ENCODE peak calls at places on chromosomes 2 and 18, in seven cellular contexts. Z is K562, Q is GM23248, F is PC-3, L is PC-9, O is GM23338, I is hepatocyte. G is an unnamed sample.

GRCh38 chr2:233464531-233465240 is 101.9 kb downstream of the USP40 start:
- DNase-seq in F (no peak), O (no peak), Q (no peak), Z (no peak), I (no peak), L (no peak), G (no peak)

GRCh38 chr2:62016957-62017356 is 111.5 kb downstream of the COMMD1 start:
- DNase-seq in Z (no peak), I (no peak), Q (no peak), O (no peak), F (no peak), L (no peak), G (no peak)

GRCh38 chr18:63447066-63447465 is 24.8 kb upstream of the VPS4B start:
- DNase-seq in O (no peak), F (no peak), I (no peak), L (no peak), Q (no peak), Z (no peak), G (no peak)

GRCh38 chr2:227180286-227180685 is 15.9 kb downstream of the COL4A3 start:
- DNase-seq in I (no peak), Q (no peak), Z (no peak), L (no peak), O (peak; percentile 9), F (no peak), G (no peak)

GRCh38 chr2:101958071-101958470 is 33.7 kb upstream of the IL1R2 start:
- DNase-seq in I (no peak), L (no peak), Z (no peak), Q (peak; percentile 88), F (peak; percentile 28), O (no peak), G (no peak)

GRCh38 chr2:72090781-72091482 is 56.7 kb downstream of the CYP26B1 start:
- DNase-seq in I (no peak), O (no peak), L (no peak), F (no peak), Z (no peak), Q (no peak), G (no peak)

GRCh38 chr18:48621240-48621639 is 82.4 kb downstream of the CTIF start:
- DNase-seq in Q (peak; percentile 92), F (peak; percentile 11), I (peak; percentile 38), L (no peak), Z (no peak), O (no peak), G (no peak)

GRCh38 chr2:240291337-240291751 is 144.1 kb upstream of the GPC1 start:
- DNase-seq in I (no peak), L (no peak), O (no peak), Z (no peak), F (no peak), Q (no peak), G (no peak)

GRCh38 chr18:62177271-62177670 is 9.6 kb downstream of the PIGN start:
- DNase-seq in F (no peak), I (no peak), Z (no peak), O (no peak), L (no peak), Q (no peak), G (no peak)

GRCh38 chr2:176121377-176122111 is 975 bp upstream of the HOXD9 start:
- DNase-seq in O (no peak), Z (no peak), I (no peak), L (no peak), F (no peak), Q (no peak), G (no peak)

GRCh38 chr2:226690471-226691024 is 109.1 kb downstream of the IRS1 start:
- DNase-seq in Z (no peak), F (no peak), Q (peak; percentile 10), I (no peak), L (no peak), O (no peak), G (no peak)

GRCh38 chr2:219603784-219604183 is 6.1 kb downstream of the STK11IP start:
- DNase-seq in Q (no peak), O (no peak), L (no peak), Z (no peak), F (no peak), I (no peak), G (no peak)

GRCh38 chr18:70459251-70459650 is 170.4 kb downstream of the SOCS6 start:
- DNase-seq in L (no peak), O (no peak), Z (no peak), I (no peak), Q (no peak), F (no peak), G (no peak)

GRCh38 chr2:203732072-203732952 is 25.9 kb downstream of the CD28 start:
- DNase-seq in Q (no peak), O (no peak), F (no peak), Z (no peak), I (no peak), L (no peak), G (no peak)

GRCh38 chr2:68741238-68741637 is 6.6 kb downstream of the ARHGAP25 start:
- DNase-seq in L (no peak), O (no peak), I (no peak), F (no peak), Q (no peak), Z (no peak), G (no peak)

GRCh38 chr2:221504905-221505304 is 67.2 kb downstream of the EPHA4 start:
- DNase-seq in O (no peak), L (no peak), Z (no peak), F (no peak), Q (no peak), I (no peak), G (no peak)

GRCh38 chr18:57431512-57432080 is 3.6 kb upstream of the ONECUT2 start:
- DNase-seq in O (no peak), Q (no peak), L (no peak), I (no peak), F (no peak), Z (no peak), G (no peak)
- TF ChIP-seq EZH2 in O (no peak), Q (no peak), L (no peak), I (no peak), F (no peak), Z (no peak), G (no peak)

GRCh38 chr2:27115485-27115884 is 3.4 kb downstream of the CGREF1 start:
- DNase-seq in Q (no peak), I (no peak), Z (no peak), F (peak; percentile 26), L (no peak), O (no peak), G (no peak)

GRCh38 chr2:27117995-27118524 is 868 bp downstream of the CGREF1 start:
- DNase-seq in I (no peak), Q (peak; percentile 23), O (no peak), L (no peak), F (no peak), Z (no peak), G (no peak)

GRCh38 chr2:27123302-27124150 is at the start of gene ABHD1:
- DNase-seq in Z (peak; percentile 64), O (peak; percentile 69), L (peak; percentile 61), I (peak; percentile 59), F (no peak), Q (peak; percentile 54), G (no peak)

GRCh38 chr2:27122791-27123190 is 824 bp upstream of the ABHD1 start:
- DNase-seq in Q (no peak), O (no peak), L (no peak), F (no peak), I (no peak), Z (no peak), G (no peak)

GRCh38 chr2:27118525-27119329 is at the start of gene CGREF1:
- DNase-seq in Z (no peak), L (no peak), O (peak; percentile 64), Q (peak; percentile 58), I (peak; percentile 42), F (peak; percentile 20), G (no peak)
- TF ChIP-seq EZH2 in Z (no peak), L (no peak), O (peak; percentile 13), Q (no peak), I (peak; percentile 72), F (no peak), G (no peak)

GRCh38 chr2:174908284-174908683 is 96.9 kb downstream of the CHN1 start:
- DNase-seq in L (no peak), O (no peak), I (no peak), Z (no peak), F (no peak), Q (no peak), G (no peak)

GRCh38 chr2:174902491-174903242 is 102.5 kb downstream of the CHN1 start:
- DNase-seq in O (no peak), F (no peak), Z (no peak), I (peak; percentile 12), L (no peak), Q (no peak), G (no peak)

GRCh38 chr2:174901075-174901474 is 104.1 kb downstream of the CHN1 start:
- DNase-seq in L (no peak), F (no peak), Q (peak; percentile 59), I (peak; percentile 11), O (no peak), Z (no peak), G (no peak)

GRCh38 chr2:174903243-174903513 is 102.0 kb downstream of the CHN1 start:
- DNase-seq in F (no peak), L (no peak), Q (no peak), O (no peak), I (no peak), Z (no peak), G (no peak)
- TF ChIP-seq EZH2 in F (no peak), L (no peak), Q (no peak), O (no peak), I (no peak), Z (no peak), G (no peak)

GRCh38 chr2:191895743-191896142 is 48.9 kb upstream of the CAVIN2 start:
- DNase-seq in Q (no peak), O (no peak), I (no peak), L (no peak), Z (no peak), F (no peak), G (no peak)

GRCh38 chr2:191894681-191895147 is 47.8 kb upstream of the CAVIN2 start:
- DNase-seq in I (no peak), O (no peak), L (no peak), Q (peak; percentile 87), F (peak; percentile 85), Z (no peak), G (no peak)

GRCh38 chr2:191899442-191899841 is 52.6 kb upstream of the CAVIN2 start:
- DNase-seq in F (peak; percentile 87), Q (peak; percentile 93), Z (no peak), I (no peak), L (no peak), O (no peak), G (no peak)

GRCh38 chr2:191892391-191892790 is 45.5 kb upstream of the CAVIN2 start:
- DNase-seq in Z (no peak), I (no peak), O (no peak), Q (peak; percentile 78), F (peak; percentile 59), L (no peak), G (no peak)

DNA sequence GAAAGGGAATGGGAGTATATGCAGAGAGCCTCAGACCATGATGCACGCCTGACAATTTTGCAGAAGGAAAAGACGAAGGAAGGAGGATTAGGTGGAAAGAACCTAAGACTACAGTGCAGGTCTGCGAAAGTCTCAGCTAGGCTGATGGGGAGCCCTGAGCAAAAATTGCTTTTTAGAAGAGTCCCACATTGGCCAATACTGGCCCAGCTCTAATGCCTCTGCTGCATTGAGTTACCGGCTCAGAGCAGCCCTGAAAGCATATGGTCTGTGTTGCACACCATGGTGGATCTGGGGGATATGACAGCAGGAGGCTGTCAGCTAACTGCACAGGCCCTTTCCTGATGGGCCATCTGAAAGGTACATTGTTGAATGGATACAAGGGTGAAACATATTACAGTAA is 48.3 kb upstream of the CAVIN2 start:
- DNase-seq in Q (no peak), L (no peak), I (no peak), O (no peak), Z (no peak), F (no peak), G (no peak)
- TF ChIP-seq EZH2 in Q (no peak), L (no peak), I (no peak), O (no peak), Z (no peak), F (no peak), G (no peak)

GRCh38 chr2:173354073-173354600 is 535 bp upstream of the CDCA7 start:
- DNase-seq in Q (peak; percentile 16), O (peak; percentile 73), L (no peak), I (no peak), F (no peak), Z (peak; percentile 85), G (no peak)
- TF ChIP-seq EZH2 in Q (peak; percentile 76), O (no peak), L (no peak), I (no peak), F (no peak), Z (no peak), G (peak; percentile 36)

G was measured in GM12878.